ENCODE peak calls at places on chromosomes 12 and 14, in six cellular contexts. K is cardiac fibroblast, L is cardiac muscle cell, X is stomach, B is endodermal cell, R is BJ. W is an unnamed sample.

GRCh38 chr12:70077441-70077840 is 165.8 kb upstream of the CNOT2 start:
- DNase-seq in R (no peak), K (peak; percentile 15), L (peak; percentile 24), B (no peak), X (no peak), W (no peak)

GRCh38 chr14:76678244-76678643 is 83.0 kb upstream of the VASH1 start:
- DNase-seq in L (no peak), X (no peak), K (no peak), R (no peak), B (no peak), W (no peak)

GRCh38 chr12:94107910-94108309 is 40.5 kb upstream of the PLXNC1 start:
- DNase-seq in L (no peak), R (no peak), K (no peak), B (no peak), X (no peak), W (no peak)

GRCh38 chr12:94437303-94437702 is 22.4 kb downstream of the CEP83 start:
- DNase-seq in R (no peak), X (no peak), B (no peak), K (no peak), L (no peak), W (no peak)

GRCh38 chr12:79420146-79420618 is 270.6 kb downstream of the PAWR start:
- DNase-seq in R (peak; percentile 84), X (no peak), K (peak; percentile 91), B (peak; percentile 66), L (peak; percentile 92), W (no peak)

GRCh38 chr14:59026086-59026485 is 162.4 kb upstream of the DAAM1 start:
- DNase-seq in K (no peak), B (no peak), L (no peak), R (no peak), X (no peak), W (no peak)

GRCh38 chr14:91318911-91319310 is 74.4 kb upstream of the GPR68 start:
- DNase-seq in B (no peak), R (no peak), K (no peak), L (no peak), X (no peak), W (no peak)

GRCh38 chr14:22650960-22651521 is 6.9 kb upstream of the OR6J1 start:
- DNase-seq in X (no peak), B (no peak), R (no peak), L (peak; percentile 16), K (no peak), W (peak; percentile 32)

GRCh38 chr12:126268222-126268621 is 1203.0 kb downstream of the AACS start:
- DNase-seq in R (no peak), L (no peak), X (no peak), B (no peak), K (no peak), W (no peak)

GRCh38 chr12:70722584-70723343 is 85.5 kb upstream of the PTPRB start:
- DNase-seq in L (peak; percentile 75), K (peak; percentile 71), B (no peak), R (no peak), X (no peak), W (no peak)

GRCh38 chr14:96162741-96163140 is 41.9 kb upstream of the BDKRB2 start:
- DNase-seq in X (peak; percentile 2), L (peak; percentile 57), R (no peak), B (peak; percentile 11), K (peak; percentile 55), W (no peak)

GRCh38 chr12:11482955-11483354 is 87.6 kb upstream of the PRB2 start:
- DNase-seq in L (no peak), K (peak; percentile 3), B (no peak), X (no peak), R (no peak), W (no peak)

GRCh38 chr14:80055912-80056801 is 155.1 kb downstream of the DIO2 start:
- DNase-seq in L (peak; percentile 70), R (no peak), K (peak; percentile 71), X (peak; percentile 27), B (peak; percentile 82), W (no peak)

GRCh38 chr14:39090548-39091111 is 12.4 kb downstream of the SEC23A start:
- DNase-seq in L (no peak), X (no peak), B (no peak), K (no peak), R (no peak), W (no peak)

GRCh38 chr12:68497112-68497511 is 113.6 kb upstream of the RAP1B start:
- DNase-seq in X (no peak), B (no peak), K (no peak), R (no peak), L (no peak), W (peak; percentile 38)

GRCh38 chr12:32705783-32706182 is 26.7 kb downstream of the DNM1L start:
- DNase-seq in R (no peak), B (no peak), X (no peak), K (no peak), L (no peak), W (no peak)

GRCh38 chr12:32706337-32707024 is 27.4 kb downstream of the DNM1L start:
- DNase-seq in K (no peak), R (no peak), B (no peak), L (no peak), X (no peak), W (no peak)

GRCh38 chr12:32714772-32715171 is 35.7 kb downstream of the DNM1L start:
- DNase-seq in X (no peak), K (no peak), L (no peak), B (no peak), R (no peak), W (no peak)

GRCh38 chr12:32708926-32709325 is 29.8 kb downstream of the DNM1L start:
- DNase-seq in R (no peak), X (no peak), L (no peak), B (no peak), K (no peak), W (no peak)
- TF ChIP-seq CTCF in R (no peak), X (no peak), L (no peak), B (no peak), K (no peak), W (no peak)

DNA sequence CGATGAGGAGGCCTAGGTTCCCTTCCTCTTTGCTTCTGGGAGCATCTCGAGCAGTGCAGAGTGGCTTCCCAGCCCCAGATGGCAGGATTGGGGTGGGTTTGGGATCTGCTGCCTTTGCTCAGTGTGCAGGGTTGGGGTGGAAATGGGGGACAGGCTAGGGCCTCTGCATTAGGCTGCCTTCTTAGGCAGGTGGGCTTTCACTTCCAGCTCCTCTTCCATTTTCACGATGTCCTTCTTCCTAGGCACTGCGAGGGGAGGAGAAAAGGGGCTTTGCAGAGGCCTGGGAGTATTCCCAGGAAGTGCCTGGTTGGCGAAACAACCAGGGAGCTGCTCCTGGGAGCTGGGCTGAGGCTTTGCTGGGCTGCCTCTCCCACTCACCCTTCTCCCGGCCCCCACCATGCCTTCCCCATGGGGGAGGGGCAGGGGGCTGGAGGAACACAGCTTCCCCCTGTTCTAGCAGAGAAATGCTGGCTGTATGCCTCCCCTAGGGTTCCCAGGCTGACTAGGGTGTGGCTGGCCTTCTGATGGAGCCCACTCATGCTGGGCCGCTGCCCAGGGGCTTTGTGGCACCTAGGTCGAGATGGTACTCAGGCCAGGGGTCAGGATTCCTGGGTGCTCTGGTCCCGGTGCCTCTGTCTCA is 2.4 kb downstream of the NR4A1 start:
- DNase-seq in X (peak; percentile 59), L (peak; percentile 48), K (peak; percentile 79), R (no peak), B (no peak), W (no peak)
- H3K4me3 ChIP-seq in X (peak overlapping the region; percentile 80), L (no peak overlapping the region), K (no peak overlapping the region), R (no peak overlapping the region), B (no peak overlapping the region), W (no peak overlapping the region)

GRCh38 chr14:101004176-101004575 is 100.7 kb upstream of the RTL1 start:
- DNase-seq in B (no peak), X (no peak), K (no peak), L (no peak), R (no peak), W (no peak)
- TF ChIP-seq CTCF in B (no peak), X (no peak), K (no peak), L (no peak), R (no peak), W (no peak)

DNA sequence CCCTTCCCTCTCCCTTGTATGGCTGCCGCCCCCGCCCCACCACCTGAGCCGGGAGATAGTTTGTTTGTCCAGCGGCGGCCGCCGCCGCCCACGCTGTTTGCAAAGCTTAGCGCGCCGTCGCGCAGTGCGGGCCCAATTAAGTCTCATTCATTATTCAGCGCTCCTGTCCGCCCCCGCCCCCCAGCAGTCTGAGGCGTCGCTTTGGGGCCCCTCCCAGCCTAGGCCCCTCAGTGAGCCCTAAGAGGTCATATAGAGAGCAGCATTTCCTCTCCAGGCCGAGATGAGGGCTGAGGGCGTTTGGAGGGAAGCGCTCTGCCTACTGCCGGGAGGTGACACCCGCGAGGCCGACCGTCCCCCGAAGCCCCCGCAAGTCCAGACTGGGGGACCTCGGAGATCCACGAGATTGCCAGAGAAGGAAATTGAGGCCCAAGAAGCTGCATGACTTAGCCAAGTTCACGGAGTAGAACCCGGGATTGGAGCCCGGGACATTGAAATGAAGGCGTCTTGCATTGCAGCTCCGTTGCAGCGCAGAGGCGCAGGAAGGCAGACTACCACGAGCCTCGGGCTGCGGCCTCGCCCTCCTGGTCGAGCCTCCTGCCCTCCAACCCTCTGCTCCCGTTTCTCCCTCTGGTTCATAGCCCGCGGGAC is at the start of gene DNAJC22:
- DNase-seq in L (peak; percentile 42), X (peak; percentile 33), K (no peak), R (no peak), B (peak; percentile 88), W (peak; percentile 64)
- H3K4me3 ChIP-seq in L (peak within 1 kb of the TSS; percentile 38), X (peak within 1 kb of the TSS; percentile 34), K (peak within 1 kb of the TSS; percentile 42), R (peak within 1 kb of the TSS; percentile 31), B (peak within 1 kb of the TSS; percentile 72), W (peak within 1 kb of the TSS; percentile 35)

W was measured in GM06990.